ENCODE peak calls at places on chromosomes 16 and 17, in nine cellular contexts. One of them, this sample, is unnamed. For H3K4me1, the result is how much of the 10 kb centered on the place peaks cover.

GRCh38 chr16:75279277-75279676 is 27.9 kb upstream of the BCAR1 start:
- DNase-seq in lung: no peak
- DNase-seq in body of pancreas: peak
- DNase-seq in aorta: no peak
- DNase-seq in colonic mucosa: no peak
- DNase-seq in fibroblast of lung: no peak
- DNase-seq in heart left ventricle: no peak
- DNase-seq in neuronal stem cell: no peak
- DNase-seq in osteoblast: no peak
- DNase-seq in this sample: no peak

GRCh38 chr16:82761236-82761635 is 134.5 kb downstream of the CDH13 start:
- DNase-seq in colonic mucosa: no peak
- DNase-seq in aorta: peak
- DNase-seq in fibroblast of lung: peak
- DNase-seq in neuronal stem cell: no peak
- DNase-seq in heart left ventricle: peak
- DNase-seq in osteoblast: peak
- DNase-seq in lung: peak
- DNase-seq in body of pancreas: peak
- DNase-seq in this sample: no peak

GRCh38 chr17:83055911-83056582 is 23.4 kb upstream of the METRNL start:
- DNase-seq in aorta: peak
- DNase-seq in neuronal stem cell: no peak
- DNase-seq in osteoblast: peak
- DNase-seq in heart left ventricle: peak
- DNase-seq in colonic mucosa: no peak
- DNase-seq in lung: no peak
- DNase-seq in fibroblast of lung: peak
- DNase-seq in body of pancreas: no peak
- DNase-seq in this sample: no peak

GRCh38 chr17:70171159-70171558 is 1.8 kb downstream of the KCNJ2 start:
- DNase-seq in body of pancreas: no peak
- DNase-seq in heart left ventricle: no peak
- DNase-seq in fibroblast of lung: no peak
- DNase-seq in neuronal stem cell: no peak
- DNase-seq in colonic mucosa: peak
- DNase-seq in osteoblast: no peak
- DNase-seq in lung: no peak
- DNase-seq in aorta: no peak
- DNase-seq in this sample: no peak

GRCh38 chr16:68360547-68360946 is 49.7 kb downstream of the PRMT7 start:
- DNase-seq in colonic mucosa: no peak
- DNase-seq in lung: no peak
- DNase-seq in neuronal stem cell: no peak
- DNase-seq in body of pancreas: no peak
- DNase-seq in aorta: no peak
- DNase-seq in heart left ventricle: peak
- DNase-seq in fibroblast of lung: no peak
- DNase-seq in osteoblast: peak
- DNase-seq in this sample: peak

GRCh38 chr17:72069744-72070143 is 51.1 kb upstream of the SOX9 start:
- DNase-seq in fibroblast of lung: no peak
- DNase-seq in neuronal stem cell: no peak
- DNase-seq in body of pancreas: no peak
- DNase-seq in heart left ventricle: no peak
- DNase-seq in osteoblast: no peak
- DNase-seq in colonic mucosa: no peak
- DNase-seq in lung: no peak
- DNase-seq in aorta: no peak
- DNase-seq in this sample: no peak

GRCh38 chr17:82285141-82285540 is 11.6 kb upstream of the CSNK1D start:
- DNase-seq in body of pancreas: no peak
- DNase-seq in lung: no peak
- DNase-seq in colonic mucosa: no peak
- DNase-seq in aorta: no peak
- DNase-seq in neuronal stem cell: no peak
- DNase-seq in fibroblast of lung: no peak
- DNase-seq in heart left ventricle: no peak
- DNase-seq in osteoblast: no peak
- DNase-seq in this sample: no peak

GRCh38 chr16:63983401-63983800 is 1138.5 kb downstream of the CDH11 start:
- DNase-seq in heart left ventricle: no peak
- DNase-seq in neuronal stem cell: no peak
- DNase-seq in colonic mucosa: no peak
- DNase-seq in body of pancreas: no peak
- DNase-seq in osteoblast: no peak
- DNase-seq in aorta: no peak
- DNase-seq in fibroblast of lung: no peak
- DNase-seq in lung: no peak
- DNase-seq in this sample: no peak

GRCh38 chr17:34499576-34499975 is 79.8 kb upstream of the TMEM132E start:
- DNase-seq in osteoblast: no peak
- DNase-seq in fibroblast of lung: peak
- DNase-seq in neuronal stem cell: peak
- DNase-seq in lung: no peak
- DNase-seq in body of pancreas: no peak
- DNase-seq in aorta: no peak
- DNase-seq in colonic mucosa: no peak
- DNase-seq in heart left ventricle: no peak
- DNase-seq in this sample: peak

GRCh38 chr16:9016824-9017223 is 53.1 kb upstream of the USP7 start:
- DNase-seq in fibroblast of lung: no peak
- DNase-seq in lung: no peak
- DNase-seq in colonic mucosa: no peak
- DNase-seq in neuronal stem cell: no peak
- DNase-seq in aorta: no peak
- DNase-seq in osteoblast: no peak
- DNase-seq in body of pancreas: no peak
- DNase-seq in heart left ventricle: no peak
- DNase-seq in this sample: no peak

GRCh38 chr17:76196675-76197074 is 43.6 kb downstream of the RNF157 start:
- DNase-seq in body of pancreas: peak
- DNase-seq in colonic mucosa: no peak
- DNase-seq in osteoblast: no peak
- DNase-seq in lung: peak
- DNase-seq in neuronal stem cell: no peak
- DNase-seq in fibroblast of lung: no peak
- DNase-seq in heart left ventricle: peak
- DNase-seq in aorta: no peak
- DNase-seq in this sample: no peak

GRCh38 chr17:3557768-3558583 is at the start of gene TRPV3:
- DNase-seq in heart left ventricle: no peak
- DNase-seq in osteoblast: peak
- DNase-seq in colonic mucosa: peak
- DNase-seq in body of pancreas: peak
- DNase-seq in aorta: no peak
- DNase-seq in fibroblast of lung: peak
- DNase-seq in neuronal stem cell: no peak
- DNase-seq in lung: peak
- DNase-seq in this sample: peak

GRCh38 chr16:49051626-49052025 is 230.0 kb downstream of the CBLN1 start:
- DNase-seq in osteoblast: no peak
- DNase-seq in lung: no peak
- DNase-seq in heart left ventricle: no peak
- DNase-seq in neuronal stem cell: no peak
- DNase-seq in aorta: no peak
- DNase-seq in fibroblast of lung: no peak
- DNase-seq in colonic mucosa: no peak
- DNase-seq in body of pancreas: no peak
- DNase-seq in this sample: no peak

GRCh38 chr16:57316390-57317017 is 32.0 kb upstream of the PLLP start:
- DNase-seq in aorta: peak
- DNase-seq in osteoblast: peak
- DNase-seq in neuronal stem cell: no peak
- DNase-seq in lung: no peak
- DNase-seq in body of pancreas: peak
- DNase-seq in heart left ventricle: peak
- DNase-seq in colonic mucosa: no peak
- DNase-seq in fibroblast of lung: peak
- DNase-seq in this sample: no peak

GRCh38 chr16:64715624-64716023 is 406.2 kb downstream of the CDH11 start:
- DNase-seq in fibroblast of lung: no peak
- DNase-seq in heart left ventricle: no peak
- DNase-seq in neuronal stem cell: no peak
- DNase-seq in osteoblast: no peak
- DNase-seq in lung: no peak
- DNase-seq in body of pancreas: no peak
- DNase-seq in colonic mucosa: no peak
- DNase-seq in aorta: no peak
- DNase-seq in this sample: no peak

GRCh38 chr17:69654981-69655581 is 240.6 kb downstream of the MAP2K6 start:
- DNase-seq in fibroblast of lung: peak
- DNase-seq in colonic mucosa: no peak
- DNase-seq in neuronal stem cell: no peak
- DNase-seq in heart left ventricle: no peak
- DNase-seq in lung: no peak
- DNase-seq in osteoblast: peak
- DNase-seq in body of pancreas: no peak
- DNase-seq in aorta: no peak
- DNase-seq in this sample: no peak

GRCh38 chr17:49992191-49992932 is 2.7 kb downstream of the DLX3 start:
- DNase-seq in colonic mucosa: no peak
- DNase-seq in fibroblast of lung: no peak
- DNase-seq in body of pancreas: no peak
- DNase-seq in neuronal stem cell: no peak
- DNase-seq in lung: no peak
- DNase-seq in osteoblast: peak
- DNase-seq in aorta: peak
- DNase-seq in heart left ventricle: no peak
- DNase-seq in this sample: no peak

GRCh38 chr16:81744385-81744784 is 34.7 kb upstream of the PLCG2 start:
- DNase-seq in body of pancreas: no peak
- DNase-seq in lung: no peak
- DNase-seq in colonic mucosa: no peak
- DNase-seq in neuronal stem cell: no peak
- DNase-seq in heart left ventricle: no peak
- DNase-seq in aorta: no peak
- DNase-seq in fibroblast of lung: no peak
- DNase-seq in osteoblast: no peak
- DNase-seq in this sample: no peak
- H3K4me3 ChIP-seq in body of pancreas: no peak
- H3K4me3 ChIP-seq in lung: no peak
- H3K4me3 ChIP-seq in colonic mucosa: no peak
- H3K4me3 ChIP-seq in neuronal stem cell: no peak
- H3K4me3 ChIP-seq in heart left ventricle: no peak
- H3K4me3 ChIP-seq in aorta: no peak
- H3K4me3 ChIP-seq in fibroblast of lung: no peak
- H3K4me3 ChIP-seq in osteoblast: no peak
- H3K4me3 ChIP-seq in this sample: no peak

DNA sequence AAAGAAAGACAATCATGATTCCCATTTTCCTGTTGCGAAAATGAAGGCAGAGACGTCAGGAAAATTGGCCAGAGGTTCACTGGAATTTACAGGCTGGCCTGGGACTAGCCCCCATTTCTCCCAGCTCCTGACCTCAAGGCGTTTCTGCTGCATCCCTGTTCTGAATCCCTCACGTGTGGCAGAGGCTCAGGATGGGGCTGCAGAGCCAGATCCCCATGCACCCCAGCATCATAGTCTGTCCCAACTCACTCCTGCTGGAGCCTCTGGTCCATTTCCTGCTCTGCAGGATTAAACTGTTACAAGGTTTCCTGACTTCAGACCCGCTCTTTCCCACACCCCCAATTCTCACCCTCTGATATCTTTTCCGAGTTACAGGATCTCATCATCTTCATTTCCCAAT is 2.9 kb downstream of the GPRC5B start:
- DNase-seq in body of pancreas: no peak
- DNase-seq in osteoblast: no peak
- DNase-seq in aorta: no peak
- DNase-seq in heart left ventricle: no peak
- DNase-seq in lung: no peak
- DNase-seq in fibroblast of lung: no peak
- DNase-seq in colonic mucosa: no peak
- DNase-seq in neuronal stem cell: no peak
- DNase-seq in this sample: no peak
- H3K4me1 ChIP-seq in body of pancreas: under half
- H3K4me1 ChIP-seq in osteoblast: under half
- H3K4me1 ChIP-seq in aorta: under half
- H3K4me1 ChIP-seq in heart left ventricle: half or more
- H3K4me1 ChIP-seq in lung: under half
- H3K4me1 ChIP-seq in fibroblast of lung: under half
- H3K4me1 ChIP-seq in colonic mucosa: under half
- H3K4me1 ChIP-seq in neuronal stem cell: under half
- H3K4me1 ChIP-seq in this sample: under half

GRCh38 chr17:30969989-30970680 is 704 bp upstream of the RNF135 start:
- DNase-seq in fibroblast of lung: no peak
- DNase-seq in aorta: peak
- DNase-seq in lung: no peak
- DNase-seq in neuronal stem cell: no peak
- DNase-seq in osteoblast: peak
- DNase-seq in colonic mucosa: peak
- DNase-seq in body of pancreas: peak
- DNase-seq in heart left ventricle: no peak
- DNase-seq in this sample: peak

GRCh38 chr17:30975042-30975820 is 4.4 kb downstream of the RNF135 start:
- DNase-seq in colonic mucosa: no peak
- DNase-seq in heart left ventricle: no peak
- DNase-seq in lung: no peak
- DNase-seq in osteoblast: no peak
- DNase-seq in fibroblast of lung: no peak
- DNase-seq in aorta: peak
- DNase-seq in body of pancreas: no peak
- DNase-seq in neuronal stem cell: no peak
- DNase-seq in this sample: peak

GRCh38 chr17:30970757-30971567 is at the start of gene RNF135:
- DNase-seq in lung: peak
- DNase-seq in neuronal stem cell: peak
- DNase-seq in aorta: peak
- DNase-seq in colonic mucosa: peak
- DNase-seq in fibroblast of lung: peak
- DNase-seq in body of pancreas: peak
- DNase-seq in heart left ventricle: peak
- DNase-seq in osteoblast: peak
- DNase-seq in this sample: peak
- H3K4me3 ChIP-seq in lung: peak
- H3K4me3 ChIP-seq in neuronal stem cell: peak
- H3K4me3 ChIP-seq in aorta: peak
- H3K4me3 ChIP-seq in colonic mucosa: peak
- H3K4me3 ChIP-seq in fibroblast of lung: peak
- H3K4me3 ChIP-seq in body of pancreas: peak
- H3K4me3 ChIP-seq in heart left ventricle: peak
- H3K4me3 ChIP-seq in osteoblast: peak
- H3K4me3 ChIP-seq in this sample: peak

DNA sequence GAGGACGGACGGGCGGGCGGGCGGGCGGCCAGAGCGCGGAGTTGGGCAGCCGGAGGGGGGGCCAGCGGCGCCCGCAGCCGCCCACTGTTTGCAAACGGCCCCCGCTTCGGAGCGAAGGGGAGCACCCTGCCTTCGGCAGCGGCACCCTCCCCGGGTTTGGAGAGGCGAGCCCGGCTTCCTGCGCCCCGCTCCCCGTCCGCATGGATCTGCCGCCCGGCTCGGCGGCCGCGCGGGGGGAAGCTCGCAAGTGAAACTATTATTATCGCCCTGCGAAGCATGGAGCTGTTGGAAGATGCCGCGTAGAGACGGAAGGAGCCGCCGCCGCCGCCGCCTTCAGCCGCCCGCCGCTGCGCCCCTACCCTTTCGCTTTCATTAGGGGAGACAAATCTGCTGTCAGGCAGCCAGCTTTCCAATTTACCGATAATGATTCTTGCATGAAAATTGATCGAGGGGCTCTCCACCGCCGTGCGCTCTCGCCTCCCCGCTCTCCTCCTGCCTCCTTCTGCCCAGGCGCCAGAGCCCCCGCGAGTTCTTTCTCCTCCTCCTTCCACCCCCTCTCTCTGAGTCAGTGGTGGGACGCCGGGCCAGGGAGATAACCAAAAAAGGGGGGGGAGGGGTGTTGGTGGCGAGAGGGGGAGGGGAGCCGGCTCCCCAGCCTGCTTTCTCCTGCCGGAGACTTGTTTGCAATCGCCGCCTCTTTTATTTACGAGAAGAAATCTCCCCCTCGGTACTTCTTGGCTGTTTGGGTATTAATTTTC is 58.2 kb upstream of the GSE1 start:
- DNase-seq in neuronal stem cell: no peak
- DNase-seq in lung: peak
- DNase-seq in heart left ventricle: peak
- DNase-seq in osteoblast: peak
- DNase-seq in body of pancreas: peak
- DNase-seq in colonic mucosa: peak
- DNase-seq in fibroblast of lung: peak
- DNase-seq in aorta: peak
- DNase-seq in this sample: peak
- H3K4me1 ChIP-seq in neuronal stem cell: under half
- H3K4me1 ChIP-seq in lung: under half
- H3K4me1 ChIP-seq in heart left ventricle: half or more
- H3K4me1 ChIP-seq in osteoblast: under half
- H3K4me1 ChIP-seq in body of pancreas: under half
- H3K4me1 ChIP-seq in colonic mucosa: under half
- H3K4me1 ChIP-seq in fibroblast of lung: under half
- H3K4me1 ChIP-seq in aorta: under half
- H3K4me1 ChIP-seq in this sample: half or more